ENCODE peak calls at places on chromosomes 3 and 15, in ten cellular contexts. One of them, this sample, is unnamed.

GRCh38 chr3:188720636-188721035 is 451.1 kb upstream of the TPRG1 start:
- DNase-seq in AG09309: no peak
- DNase-seq in A549: peak
- DNase-seq in fibroblast of pulmonary artery: peak
- DNase-seq in NB4: no peak
- DNase-seq in PC-9: no peak
- DNase-seq in adipocyte: no peak
- DNase-seq in OCI-LY7: no peak
- DNase-seq in lower leg skin: no peak
- DNase-seq in stomach: no peak
- DNase-seq in this sample: peak

GRCh38 chr3:17175187-17175839 is 290.6 kb downstream of the PLCL2 start:
- DNase-seq in AG09309: peak
- DNase-seq in A549: no peak
- DNase-seq in fibroblast of pulmonary artery: peak
- DNase-seq in NB4: no peak
- DNase-seq in PC-9: no peak
- DNase-seq in adipocyte: peak
- DNase-seq in OCI-LY7: no peak
- DNase-seq in lower leg skin: no peak
- DNase-seq in stomach: no peak
- DNase-seq in this sample: peak

GRCh38 chr3:32146669-32147315 is 40.4 kb downstream of the GPD1L start:
- DNase-seq in AG09309: no peak
- DNase-seq in A549: no peak
- DNase-seq in fibroblast of pulmonary artery: no peak
- DNase-seq in NB4: peak
- DNase-seq in PC-9: peak
- DNase-seq in adipocyte: no peak
- DNase-seq in OCI-LY7: peak
- DNase-seq in lower leg skin: no peak
- DNase-seq in stomach: no peak
- DNase-seq in this sample: no peak

GRCh38 chr3:141878812-141879211 is 2.4 kb downstream of the ATP1B3 start:
- DNase-seq in AG09309: no peak
- DNase-seq in A549: no peak
- DNase-seq in fibroblast of pulmonary artery: peak
- DNase-seq in NB4: peak
- DNase-seq in PC-9: no peak
- DNase-seq in adipocyte: peak
- DNase-seq in OCI-LY7: no peak
- DNase-seq in lower leg skin: no peak
- DNase-seq in stomach: no peak
- DNase-seq in this sample: peak

GRCh38 chr3:197466586-197467399 is 89.0 kb downstream of the BDH1 start:
- DNase-seq in AG09309: no peak
- DNase-seq in A549: peak
- DNase-seq in fibroblast of pulmonary artery: peak
- DNase-seq in NB4: peak
- DNase-seq in PC-9: peak
- DNase-seq in adipocyte: peak
- DNase-seq in OCI-LY7: no peak
- DNase-seq in lower leg skin: no peak
- DNase-seq in stomach: no peak
- DNase-seq in this sample: peak

GRCh38 chr15:38868326-38869114 is 303.9 kb upstream of the RASGRP1 start:
- DNase-seq in AG09309: peak
- DNase-seq in A549: peak
- DNase-seq in fibroblast of pulmonary artery: peak
- DNase-seq in NB4: no peak
- DNase-seq in PC-9: peak
- DNase-seq in adipocyte: peak
- DNase-seq in OCI-LY7: no peak
- DNase-seq in lower leg skin: peak
- DNase-seq in stomach: peak
- DNase-seq in this sample: peak

GRCh38 chr3:188367741-188368140 is 213.8 kb downstream of the LPP start:
- DNase-seq in AG09309: no peak
- DNase-seq in A549: no peak
- DNase-seq in fibroblast of pulmonary artery: no peak
- DNase-seq in NB4: no peak
- DNase-seq in PC-9: no peak
- DNase-seq in adipocyte: peak
- DNase-seq in OCI-LY7: no peak
- DNase-seq in lower leg skin: no peak
- DNase-seq in stomach: no peak
- DNase-seq in this sample: no peak

GRCh38 chr3:124125320-124125719 is 133.4 kb upstream of the ROPN1 start:
- DNase-seq in AG09309: no peak
- DNase-seq in A549: no peak
- DNase-seq in fibroblast of pulmonary artery: no peak
- DNase-seq in NB4: no peak
- DNase-seq in PC-9: no peak
- DNase-seq in adipocyte: no peak
- DNase-seq in OCI-LY7: no peak
- DNase-seq in lower leg skin: no peak
- DNase-seq in stomach: no peak
- DNase-seq in this sample: no peak

GRCh38 chr3:52819936-52820335 is 10.5 kb downstream of the ITIH4 start:
- DNase-seq in AG09309: no peak
- DNase-seq in A549: no peak
- DNase-seq in fibroblast of pulmonary artery: no peak
- DNase-seq in NB4: no peak
- DNase-seq in PC-9: no peak
- DNase-seq in adipocyte: no peak
- DNase-seq in OCI-LY7: no peak
- DNase-seq in lower leg skin: no peak
- DNase-seq in stomach: no peak
- DNase-seq in this sample: no peak

GRCh38 chr3:177905895-177906511 is 630.2 kb upstream of the KCNMB2 start:
- DNase-seq in AG09309: peak
- DNase-seq in A549: no peak
- DNase-seq in fibroblast of pulmonary artery: peak
- DNase-seq in NB4: no peak
- DNase-seq in PC-9: peak
- DNase-seq in adipocyte: peak
- DNase-seq in OCI-LY7: no peak
- DNase-seq in lower leg skin: no peak
- DNase-seq in stomach: no peak
- DNase-seq in this sample: peak

GRCh38 chr3:123151251-123151705 is 50.5 kb upstream of the SEC22A start:
- DNase-seq in AG09309: no peak
- DNase-seq in A549: no peak
- DNase-seq in fibroblast of pulmonary artery: no peak
- DNase-seq in NB4: no peak
- DNase-seq in PC-9: no peak
- DNase-seq in adipocyte: no peak
- DNase-seq in OCI-LY7: no peak
- DNase-seq in lower leg skin: no peak
- DNase-seq in stomach: no peak
- DNase-seq in this sample: no peak

GRCh38 chr15:85013785-85014184 is 32.1 kb downstream of the PDE8A start:
- DNase-seq in AG09309: no peak
- DNase-seq in A549: no peak
- DNase-seq in fibroblast of pulmonary artery: no peak
- DNase-seq in NB4: no peak
- DNase-seq in PC-9: no peak
- DNase-seq in adipocyte: no peak
- DNase-seq in OCI-LY7: no peak
- DNase-seq in lower leg skin: no peak
- DNase-seq in stomach: no peak
- DNase-seq in this sample: no peak

GRCh38 chr3:186081678-186082077 is 27.2 kb downstream of the ETV5 start:
- DNase-seq in AG09309: no peak
- DNase-seq in A549: no peak
- DNase-seq in fibroblast of pulmonary artery: no peak
- DNase-seq in NB4: no peak
- DNase-seq in PC-9: no peak
- DNase-seq in adipocyte: no peak
- DNase-seq in OCI-LY7: no peak
- DNase-seq in lower leg skin: no peak
- DNase-seq in stomach: no peak
- DNase-seq in this sample: no peak

GRCh38 chr3:24508423-24508839 is 13.8 kb upstream of the THRB start:
- DNase-seq in AG09309: no peak
- DNase-seq in A549: no peak
- DNase-seq in fibroblast of pulmonary artery: peak
- DNase-seq in NB4: no peak
- DNase-seq in PC-9: peak
- DNase-seq in adipocyte: peak
- DNase-seq in OCI-LY7: no peak
- DNase-seq in lower leg skin: no peak
- DNase-seq in stomach: no peak
- DNase-seq in this sample: peak

GRCh38 chr15:42275780-42276395 is 2.7 kb upstream of the TMEM87A start:
- DNase-seq in AG09309: no peak
- DNase-seq in A549: no peak
- DNase-seq in fibroblast of pulmonary artery: no peak
- DNase-seq in NB4: peak
- DNase-seq in PC-9: no peak
- DNase-seq in adipocyte: peak
- DNase-seq in OCI-LY7: no peak
- DNase-seq in lower leg skin: no peak
- DNase-seq in stomach: no peak
- DNase-seq in this sample: peak

GRCh38 chr15:67059127-67059553 is 6.3 kb upstream of the SMAD3 start:
- DNase-seq in AG09309: no peak
- DNase-seq in A549: no peak
- DNase-seq in fibroblast of pulmonary artery: no peak
- DNase-seq in NB4: no peak
- DNase-seq in PC-9: no peak
- DNase-seq in adipocyte: no peak
- DNase-seq in OCI-LY7: no peak
- DNase-seq in lower leg skin: no peak
- DNase-seq in stomach: peak
- DNase-seq in this sample: peak

GRCh38 chr3:162143181-162143580 is 646.6 kb downstream of the OTOL1 start:
- DNase-seq in AG09309: no peak
- DNase-seq in A549: no peak
- DNase-seq in fibroblast of pulmonary artery: no peak
- DNase-seq in NB4: no peak
- DNase-seq in PC-9: no peak
- DNase-seq in adipocyte: no peak
- DNase-seq in OCI-LY7: no peak
- DNase-seq in lower leg skin: no peak
- DNase-seq in stomach: no peak
- DNase-seq in this sample: peak

DNA sequence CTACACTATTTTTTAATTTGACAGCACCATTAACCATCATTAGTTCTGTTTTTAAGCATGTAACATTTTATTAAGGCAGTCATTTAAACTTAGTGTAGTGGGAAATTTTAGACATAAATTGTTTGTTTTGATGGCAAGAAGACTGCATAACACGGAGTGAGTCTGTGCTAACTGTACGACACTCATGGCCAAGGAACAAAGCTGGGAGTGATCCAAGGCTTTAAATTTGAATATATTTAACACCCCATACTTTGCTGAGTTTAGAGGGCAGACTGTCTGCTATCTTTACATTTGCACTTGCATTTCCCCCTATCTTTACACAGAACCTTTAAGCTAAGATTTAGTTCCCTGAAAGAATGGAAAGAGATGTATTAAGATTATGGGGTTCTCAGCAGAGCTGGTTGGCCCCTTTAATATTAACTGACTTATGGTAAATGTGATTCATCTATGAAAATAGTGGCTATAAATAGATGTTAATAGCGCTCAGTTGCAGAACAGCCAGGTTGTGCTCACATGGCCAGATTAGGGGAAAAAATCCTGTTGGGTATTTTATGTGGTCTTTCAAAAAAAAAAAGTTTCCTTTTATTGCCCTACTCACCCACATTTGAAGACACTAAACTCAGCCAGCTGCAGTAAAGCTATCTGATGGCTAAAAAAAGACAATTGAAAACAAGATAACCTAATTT is 120.8 kb downstream of the CMSS1 start:
- DNase-seq in AG09309: no peak
- DNase-seq in A549: no peak
- DNase-seq in fibroblast of pulmonary artery: peak
- DNase-seq in NB4: no peak
- DNase-seq in PC-9: no peak
- DNase-seq in adipocyte: no peak
- DNase-seq in OCI-LY7: no peak
- DNase-seq in lower leg skin: no peak
- DNase-seq in stomach: no peak
- DNase-seq in this sample: peak
- H3K4me3 ChIP-seq in AG09309: no peak
- H3K4me3 ChIP-seq in A549: no peak
- H3K4me3 ChIP-seq in fibroblast of pulmonary artery: no peak
- H3K4me3 ChIP-seq in NB4: no peak
- H3K4me3 ChIP-seq in PC-9: no peak
- H3K4me3 ChIP-seq in adipocyte: peak
- H3K4me3 ChIP-seq in OCI-LY7: no peak
- H3K4me3 ChIP-seq in lower leg skin: no peak
- H3K4me3 ChIP-seq in stomach: no peak
- H3K4me3 ChIP-seq in this sample: no peak

GRCh38 chr15:101188517-101189340 is 63.1 kb downstream of the CHSY1 start:
- DNase-seq in AG09309: peak
- DNase-seq in A549: no peak
- DNase-seq in fibroblast of pulmonary artery: peak
- DNase-seq in NB4: no peak
- DNase-seq in PC-9: no peak
- DNase-seq in adipocyte: peak
- DNase-seq in OCI-LY7: no peak
- DNase-seq in lower leg skin: no peak
- DNase-seq in stomach: peak
- DNase-seq in this sample: peak
- H3K4me3 ChIP-seq in AG09309: peak
- H3K4me3 ChIP-seq in A549: no peak
- H3K4me3 ChIP-seq in fibroblast of pulmonary artery: peak
- H3K4me3 ChIP-seq in NB4: no peak
- H3K4me3 ChIP-seq in PC-9: no peak
- H3K4me3 ChIP-seq in adipocyte: peak
- H3K4me3 ChIP-seq in OCI-LY7: no peak
- H3K4me3 ChIP-seq in lower leg skin: no peak
- H3K4me3 ChIP-seq in stomach: peak
- H3K4me3 ChIP-seq in this sample: peak

GRCh38 chr15:40436892-40437753 is 3.6 kb upstream of the BAHD1 start:
- DNase-seq in AG09309: no peak
- DNase-seq in A549: no peak
- DNase-seq in fibroblast of pulmonary artery: no peak
- DNase-seq in NB4: no peak
- DNase-seq in PC-9: no peak
- DNase-seq in adipocyte: peak
- DNase-seq in OCI-LY7: no peak
- DNase-seq in lower leg skin: no peak
- DNase-seq in stomach: no peak
- DNase-seq in this sample: no peak
- H3K4me3 ChIP-seq in AG09309: peak
- H3K4me3 ChIP-seq in A549: peak
- H3K4me3 ChIP-seq in fibroblast of pulmonary artery: peak
- H3K4me3 ChIP-seq in NB4: peak
- H3K4me3 ChIP-seq in PC-9: no peak
- H3K4me3 ChIP-seq in adipocyte: peak
- H3K4me3 ChIP-seq in OCI-LY7: no peak
- H3K4me3 ChIP-seq in lower leg skin: no peak
- H3K4me3 ChIP-seq in stomach: peak
- H3K4me3 ChIP-seq in this sample: no peak

DNA sequence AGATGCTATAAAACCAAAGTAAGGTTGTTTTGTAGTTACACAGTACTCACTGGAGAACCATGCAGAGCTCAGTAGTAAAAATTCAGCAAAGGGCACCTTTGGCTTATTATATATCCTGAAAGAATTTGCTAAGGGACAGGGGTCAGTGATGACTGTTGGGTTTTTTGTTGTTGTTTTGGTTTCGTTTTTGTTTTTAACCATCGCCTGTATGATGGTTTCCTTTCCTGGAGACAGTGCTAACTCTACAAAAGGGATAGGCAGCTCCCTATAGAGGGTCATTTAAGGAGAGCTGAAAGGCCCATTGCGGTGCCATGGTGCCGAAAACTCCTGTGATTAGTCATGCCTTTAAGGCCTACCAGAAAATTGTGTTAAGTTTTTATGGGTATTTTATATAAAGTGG is 118.2 kb upstream of the GOLIM4 start:
- DNase-seq in AG09309: no peak
- DNase-seq in A549: no peak
- DNase-seq in fibroblast of pulmonary artery: peak
- DNase-seq in NB4: no peak
- DNase-seq in PC-9: no peak
- DNase-seq in adipocyte: peak
- DNase-seq in OCI-LY7: peak
- DNase-seq in lower leg skin: no peak
- DNase-seq in stomach: no peak
- DNase-seq in this sample: no peak
- H3K4me3 ChIP-seq in AG09309: no peak
- H3K4me3 ChIP-seq in A549: no peak
- H3K4me3 ChIP-seq in fibroblast of pulmonary artery: no peak
- H3K4me3 ChIP-seq in NB4: no peak
- H3K4me3 ChIP-seq in PC-9: no peak
- H3K4me3 ChIP-seq in adipocyte: no peak
- H3K4me3 ChIP-seq in OCI-LY7: peak
- H3K4me3 ChIP-seq in lower leg skin: no peak
- H3K4me3 ChIP-seq in stomach: no peak
- H3K4me3 ChIP-seq in this sample: no peak